ENCODE peak calls at places on chromosome 6, in four cellular contexts. I, W, M and Z are unnamed samples.
A peak's percentile ranks its signal among the peaks of the same experiment; 100 is the strongest.

GRCh38 chr6:114586298-114586697 is 243.5 kb upstream of the HS3ST5 start:
- DNase-seq in W (no peak), M (no peak), I (no peak), Z (no peak)

GRCh38 chr6:166660157-166660686 is 33.2 kb upstream of the RPS6KA2 start:
- DNase-seq in I (no peak), W (no peak), M (no peak), Z (no peak)

GRCh38 chr6:106084106-106084963 is 1.8 kb upstream of the PRDM1 start:
- DNase-seq in M (peak; percentile 93), W (no peak), I (peak; percentile 42), Z (peak; percentile 22)

GRCh38 chr6:123215211-123215610 is 219.2 kb downstream of the CLVS2 start:
- DNase-seq in I (no peak), M (no peak), W (no peak), Z (peak; percentile 17)

GRCh38 chr6:33610057-33610456 is 11.1 kb upstream of the ITPR3 start:
- DNase-seq in W (no peak), I (no peak), M (no peak), Z (no peak)

GRCh38 chr6:100488231-100488630 is 23.5 kb upstream of the SIM1 start:
- DNase-seq in W (no peak), I (no peak), M (no peak), Z (peak; percentile 35)

GRCh38 chr6:13354331-13355042 is 26.1 kb upstream of the TBC1D7 start:
- DNase-seq in M (peak; percentile 39), W (no peak), I (no peak), Z (no peak)

GRCh38 chr6:41159415-41160082 is 3.4 kb downstream of the TREM2 start:
- DNase-seq in W (no peak), I (no peak), M (peak; percentile 31), Z (peak; percentile 86)

GRCh38 chr6:147941143-147941542 is 401.5 kb upstream of the SASH1 start:
- DNase-seq in W (no peak), M (no peak), I (no peak), Z (peak; percentile 66)

GRCh38 chr6:15715060-15715459 is 52.2 kb upstream of the DTNBP1 start:
- DNase-seq in M (no peak), I (no peak), W (peak; percentile 66), Z (no peak)

GRCh38 chr6:139679516-139680179 is 305.2 kb upstream of the CITED2 start:
- DNase-seq in M (peak; percentile 50), I (no peak), W (no peak), Z (no peak)

GRCh38 chr6:22765015-22765414 is 195.6 kb downstream of the HDGFL1 start:
- DNase-seq in W (no peak), I (no peak), M (peak; percentile 47), Z (no peak)

GRCh38 chr6:73680289-73680688 is 15.7 kb upstream of the CD109 start:
- DNase-seq in I (no peak), M (no peak), W (no peak), Z (no peak)

GRCh38 chr6:19408331-19408730 is 428.8 kb upstream of the ID4 start:
- DNase-seq in M (peak; percentile 25), I (no peak), W (no peak), Z (no peak)

GRCh38 chr6:47256361-47256760 is 53.3 kb downstream of the TNFRSF21 start:
- DNase-seq in W (no peak), I (no peak), M (no peak), Z (no peak)

GRCh38 chr6:91098006-91098405 is 511.1 kb upstream of the MAP3K7 start:
- DNase-seq in M (peak; percentile 4), I (no peak), W (no peak), Z (no peak)

GRCh38 chr6:32081168-32081624 is 27.9 kb downstream of the TNXB start:
- DNase-seq in W (peak; percentile 85), I (no peak), M (peak; percentile 84), Z (peak; percentile 75)

GRCh38 chr6:133341607-133342158 is 100.5 kb downstream of the EYA4 start:
- DNase-seq in I (no peak), M (peak; percentile 90), W (no peak), Z (no peak)

GRCh38 chr6:46677314-46677654 is 10.4 kb upstream of the TDRD6 start:
- DNase-seq in W (no peak), I (peak; percentile 9), M (no peak), Z (no peak)

GRCh38 chr6:26743941-26744699 is 84.6 kb upstream of the ZNF322 start:
- DNase-seq in M (no peak), W (no peak), I (peak; percentile 15), Z (no peak)

GRCh38 chr6:26739811-26740210 is 80.3 kb upstream of the ZNF322 start:
- DNase-seq in M (no peak), I (no peak), W (no peak), Z (no peak)

GRCh38 chr6:26743157-26743821 is 83.7 kb upstream of the ZNF322 start:
- DNase-seq in W (no peak), I (peak; percentile 57), M (peak; percentile 38), Z (no peak)
- H3K4me3 ChIP-seq in W (no peak overlapping the region), I (peak overlapping the region; percentile 61), M (no peak overlapping the region), Z (no peak overlapping the region)

GRCh38 chr6:137350857-137351256 is 131.7 kb upstream of the IFNGR1 start:
- DNase-seq in I (no peak), M (no peak), W (no peak), Z (no peak)
- H3K4me1 ChIP-seq in I (peaks cover 8% of the 10 kb centered on the region), M (peaks cover 2% of the 10 kb centered on the region), W (no peaks in the 10 kb centered on the region), Z (peaks cover 3% of the 10 kb centered on the region)

GRCh38 chr6:149727793-149728498 is 10.0 kb upstream of the LATS1 start:
- DNase-seq in W (no peak), I (no peak), M (no peak), Z (no peak)
- H3K4me3 ChIP-seq in W (no peak overlapping the region), I (no peak overlapping the region), M (no peak overlapping the region), Z (no peak overlapping the region)

GRCh38 chr6:35392773-35393672 is 50.7 kb downstream of the PPARD start:
- DNase-seq in I (no peak), M (no peak), W (no peak), Z (no peak)
- H3K4me1 ChIP-seq in I (peaks cover 8% of the 10 kb centered on the region), M (peaks cover 12% of the 10 kb centered on the region), W (peaks cover 28% of the 10 kb centered on the region), Z (peaks cover 10% of the 10 kb centered on the region)

GRCh38 chr6:159969921-159970320 is 1.0 kb downstream of the IGF2R start:
- DNase-seq in I (peak; percentile 64), W (peak; percentile 75), M (peak; percentile 79), Z (peak; percentile 90)

GRCh38 chr6:159970659-159971063 is 1.8 kb downstream of the IGF2R start:
- DNase-seq in I (no peak), M (no peak), W (no peak), Z (no peak)

GRCh38 chr6:159972506-159973268 is 3.8 kb downstream of the IGF2R start:
- DNase-seq in I (no peak), W (no peak), M (no peak), Z (no peak)

GRCh38 chr6:159973406-159973805 is 4.5 kb downstream of the IGF2R start:
- DNase-seq in M (peak; percentile 44), W (no peak), I (no peak), Z (no peak)

GRCh38 chr6:159971341-159972178 is 2.7 kb downstream of the IGF2R start:
- DNase-seq in W (no peak), M (no peak), I (no peak), Z (no peak)
- H3K4me3 ChIP-seq in W (no peak overlapping the region), M (peak overlapping the region; percentile 85), I (no peak overlapping the region), Z (no peak overlapping the region)

GRCh38 chr6:111842891-111843290 is 30.4 kb downstream of the FYN start:
- DNase-seq in M (no peak), I (no peak), W (no peak), Z (peak; percentile 77)
- H3K4me1 ChIP-seq in M (peaks cover 6% of the 10 kb centered on the region), I (no peaks in the 10 kb centered on the region), W (peaks cover 38% of the 10 kb centered on the region), Z (peaks cover 62% of the 10 kb centered on the region)

DNA sequence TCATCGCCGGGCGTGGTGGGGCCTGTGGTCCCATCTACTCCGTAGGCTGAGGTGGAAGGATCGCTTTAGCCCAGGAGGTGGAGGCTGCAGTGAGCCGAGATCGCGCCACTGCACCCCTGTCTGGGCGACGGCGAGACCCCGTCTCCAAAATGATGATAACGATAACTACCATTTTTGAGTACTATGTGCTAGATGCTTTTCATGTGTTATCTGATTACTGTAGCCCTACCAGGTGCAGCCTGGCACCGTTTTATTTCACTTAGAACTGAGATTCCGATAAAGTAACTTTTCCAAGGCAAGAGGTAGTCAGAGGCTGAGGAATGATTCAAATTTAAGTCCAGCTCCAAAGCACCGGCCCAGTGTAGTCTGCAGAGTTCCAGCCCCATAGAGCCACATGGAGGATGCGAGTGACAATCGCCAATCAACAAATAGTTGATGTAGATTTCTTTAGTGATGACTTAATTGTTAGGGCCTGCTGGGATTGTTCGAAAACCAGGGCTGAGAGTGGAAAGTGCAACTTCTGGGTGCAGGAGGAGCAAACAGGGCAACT is 727 bp downstream of the ERMARD start:
- DNase-seq in M (no peak), W (peak; percentile 7), I (no peak), Z (no peak)
- H3K4me3 ChIP-seq in M (peak overlapping the region; percentile 74), W (peak overlapping the region; percentile 86), I (peak overlapping the region; percentile 88), Z (peak overlapping the region; percentile 94)

DNA sequence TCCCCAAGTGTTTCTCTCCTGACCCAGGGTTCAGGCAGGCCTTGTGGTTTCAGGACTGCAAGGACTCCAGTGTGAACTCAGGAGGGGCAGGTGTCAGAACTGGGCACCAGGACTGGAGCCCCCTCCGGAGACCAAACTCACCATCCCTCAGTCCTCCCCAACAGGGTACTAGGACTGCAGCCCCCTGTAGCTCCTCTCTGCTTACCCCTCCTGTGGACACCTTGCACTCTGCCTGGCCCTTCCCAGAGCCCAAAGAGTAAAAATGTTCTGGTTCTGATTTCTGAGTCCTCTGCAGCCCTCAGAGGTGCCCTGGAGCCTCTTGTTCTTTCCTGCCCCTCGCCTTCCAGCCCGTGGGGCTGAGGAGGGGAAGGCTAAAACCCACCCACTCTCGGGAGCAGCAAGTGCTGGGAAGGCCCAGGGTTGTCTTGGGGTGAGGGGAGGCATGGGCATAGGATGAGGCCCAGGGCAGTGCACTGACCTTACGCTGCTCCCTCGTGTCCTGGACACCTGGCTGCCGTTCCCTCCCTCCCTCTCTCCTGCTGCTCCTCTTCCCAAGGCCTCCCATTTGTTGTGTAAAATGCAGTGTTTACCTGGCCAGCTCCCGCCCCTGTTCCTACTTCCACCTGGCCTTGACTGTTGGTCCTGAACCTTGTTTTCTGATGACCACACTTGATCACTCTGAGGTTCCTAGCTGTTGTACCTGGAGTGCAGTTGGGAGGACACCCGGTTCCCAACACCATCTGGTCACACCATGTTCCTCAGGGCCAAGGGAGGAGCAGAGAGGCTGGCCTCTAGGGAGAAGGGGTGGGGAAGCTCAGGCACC is 9.9 kb downstream of the CNPY3 start:
- DNase-seq in M (no peak), I (no peak), W (no peak), Z (no peak)
- H3K4me1 ChIP-seq in M (no peaks in the 10 kb centered on the region), I (no peaks in the 10 kb centered on the region), W (no peaks in the 10 kb centered on the region), Z (no peaks in the 10 kb centered on the region)

GRCh38 chr6:111090766-111091165 is 3.5 kb downstream of the SLC16A10 start:
- DNase-seq in W (no peak), M (no peak), I (no peak), Z (no peak)
- H3K4me3 ChIP-seq in W (no peak overlapping the region), M (no peak overlapping the region), I (no peak overlapping the region), Z (no peak overlapping the region)